ENCODE peak calls at places on chromosomes 7 and 10, in nine cellular contexts. X, B, W, N, Z, T, U, J and E are unnamed samples.

GRCh38 chr7:154302380-154302779 is 250.2 kb downstream of the DPP6 start:
- DNase-seq in X (no peak), B (no peak), W (no peak), N (no peak), Z (no peak), T (no peak), U (no peak), J (no peak), E (no peak)

GRCh38 chr7:21944616-21945373 is 904 bp downstream of the CDCA7L start:
- DNase-seq in X (peak), B (peak), W (peak), N (peak), Z (no peak), T (no peak), U (peak), J (peak), E (peak)

GRCh38 chr10:110992011-110992800 is 72.8 kb downstream of the SHOC2 start:
- DNase-seq in X (no peak), B (no peak), W (no peak), N (no peak), Z (no peak), T (no peak), U (no peak), J (peak), E (no peak)

GRCh38 chr10:31582365-31583052 is 263.5 kb downstream of the ZEB1 start:
- DNase-seq in X (peak), B (no peak), W (peak), N (no peak), Z (no peak), T (no peak), U (no peak), J (no peak), E (no peak)

GRCh38 chr7:155818154-155818819 is 6.0 kb upstream of the SHH start:
- DNase-seq in X (no peak), B (no peak), W (no peak), N (no peak), Z (no peak), T (no peak), U (no peak), J (no peak), E (no peak)

GRCh38 chr7:63023182-63023787 is 975.4 kb upstream of the ZNF722 start:
- DNase-seq in X (no peak), B (no peak), W (no peak), N (no peak), Z (no peak), T (no peak), U (no peak), J (no peak), E (no peak)

GRCh38 chr10:114060456-114060855 is 16.8 kb downstream of the ADRB1 start:
- DNase-seq in X (no peak), B (no peak), W (no peak), N (no peak), Z (no peak), T (no peak), U (no peak), J (no peak), E (no peak)

GRCh38 chr7:151520419-151521229 is 929 bp upstream of the RHEB start:
- DNase-seq in X (no peak), B (no peak), W (peak), N (no peak), Z (peak), T (no peak), U (peak), J (peak), E (peak)

GRCh38 chr7:106064836-106065559 is 47.1 kb downstream of the SYPL1 start:
- DNase-seq in X (peak), B (no peak), W (peak), N (peak), Z (no peak), T (peak), U (no peak), J (peak), E (peak)

GRCh38 chr7:34299066-34299465 is 359.0 kb upstream of the NPSR1 start:
- DNase-seq in X (no peak), B (no peak), W (no peak), N (no peak), Z (no peak), T (no peak), U (no peak), J (no peak), E (no peak)